ENCODE peak calls at places on chromosomes 16 and 17, in ten cellular contexts. K is Peyer's patch, P is IMR-90, Y is cardiac fibroblast, C is cardiac muscle cell, N is nephron progenitor cell, R is lower lobe of right lung, M is activated B cell treated with CpG ODN at 0.5 μM for 24 hours, E is suprapubic skin, W is foreskin fibroblast. V is an unnamed sample.
A peak's percentile ranks its signal among the peaks of the same experiment; 100 is the strongest.

GRCh38 chr17:50129303-50129945 is 536 bp downstream of the SAMD14 start:
- DNase-seq in K (no peak), P (peak; percentile 57), Y (peak; percentile 48), C (peak; percentile 55), N (peak; percentile 73), R (no peak), M (peak; percentile 52), E (no peak), W (peak; percentile 54), V (no peak)

GRCh38 chr16:52562770-52563169 is 15.8 kb upstream of the TOX3 start:
- DNase-seq in K (no peak), P (no peak), Y (no peak), C (no peak), N (no peak), R (no peak), M (no peak), E (no peak), W (no peak), V (no peak)

GRCh38 chr16:4538067-4538385 is 547 bp downstream of the CDIP1 start:
- DNase-seq in K (no peak), P (no peak), Y (no peak), C (peak; percentile 25), N (no peak), R (no peak), M (no peak), E (no peak), W (no peak), V (no peak)

GRCh38 chr17:81445642-81446500 is 50.6 kb downstream of the BAHCC1 start:
- DNase-seq in K (no peak), P (no peak), Y (no peak), C (no peak), N (no peak), R (no peak), M (no peak), E (no peak), W (no peak), V (no peak)

GRCh38 chr17:10772425-10773380 is 31.2 kb downstream of the TMEM238L start:
- DNase-seq in K (no peak), P (peak; percentile 15), Y (no peak), C (peak; percentile 4), N (peak; percentile 65), R (no peak), M (no peak), E (no peak), W (no peak), V (no peak)

GRCh38 chr17:80036715-80037477 is 454 bp downstream of the CCDC40 start:
- DNase-seq in K (no peak), P (no peak), Y (peak; percentile 46), C (no peak), N (peak; percentile 77), R (peak; percentile 64), M (no peak), E (no peak), W (no peak), V (no peak)

GRCh38 chr16:30948956-30949654 is at the start of gene ORAI3:
- DNase-seq in K (peak; percentile 84), P (peak; percentile 44), Y (peak; percentile 78), C (peak; percentile 73), N (peak; percentile 71), R (peak; percentile 91), M (peak; percentile 73), E (no peak), W (peak; percentile 65), V (no peak)

GRCh38 chr17:82592751-82593589 is 55.3 kb downstream of the WDR45B start:
- DNase-seq in K (peak; percentile 59), P (peak; percentile 74), Y (peak; percentile 87), C (peak; percentile 84), N (peak; percentile 41), R (peak; percentile 80), M (peak; percentile 43), E (peak; percentile 80), W (peak; percentile 74), V (no peak)

GRCh38 chr16:48612621-48613020 is 2.6 kb upstream of the N4BP1 start:
- DNase-seq in K (no peak), P (no peak), Y (no peak), C (no peak), N (no peak), R (no peak), M (no peak), E (no peak), W (no peak), V (no peak)

GRCh38 chr16:56852401-56852730 is 12.6 kb upstream of the SLC12A3 start:
- DNase-seq in K (no peak), P (no peak), Y (no peak), C (no peak), N (no peak), R (no peak), M (no peak), E (no peak), W (no peak), V (no peak)

GRCh38 chr16:56848955-56849689 is 15.9 kb upstream of the SLC12A3 start:
- DNase-seq in K (no peak), P (peak; percentile 78), Y (peak; percentile 62), C (peak; percentile 69), N (no peak), R (no peak), M (no peak), E (no peak), W (peak; percentile 79), V (no peak)

GRCh38 chr16:56852968-56853367 is 12.0 kb upstream of the SLC12A3 start:
- DNase-seq in K (no peak), P (no peak), Y (no peak), C (no peak), N (no peak), R (no peak), M (no peak), E (no peak), W (no peak), V (no peak)

GRCh38 chr16:56849690-56850680 is 15.0 kb upstream of the SLC12A3 start:
- DNase-seq in K (no peak), P (peak; percentile 38), Y (peak; percentile 59), C (peak; percentile 64), N (no peak), R (no peak), M (no peak), E (no peak), W (no peak), V (no peak)

DNA sequence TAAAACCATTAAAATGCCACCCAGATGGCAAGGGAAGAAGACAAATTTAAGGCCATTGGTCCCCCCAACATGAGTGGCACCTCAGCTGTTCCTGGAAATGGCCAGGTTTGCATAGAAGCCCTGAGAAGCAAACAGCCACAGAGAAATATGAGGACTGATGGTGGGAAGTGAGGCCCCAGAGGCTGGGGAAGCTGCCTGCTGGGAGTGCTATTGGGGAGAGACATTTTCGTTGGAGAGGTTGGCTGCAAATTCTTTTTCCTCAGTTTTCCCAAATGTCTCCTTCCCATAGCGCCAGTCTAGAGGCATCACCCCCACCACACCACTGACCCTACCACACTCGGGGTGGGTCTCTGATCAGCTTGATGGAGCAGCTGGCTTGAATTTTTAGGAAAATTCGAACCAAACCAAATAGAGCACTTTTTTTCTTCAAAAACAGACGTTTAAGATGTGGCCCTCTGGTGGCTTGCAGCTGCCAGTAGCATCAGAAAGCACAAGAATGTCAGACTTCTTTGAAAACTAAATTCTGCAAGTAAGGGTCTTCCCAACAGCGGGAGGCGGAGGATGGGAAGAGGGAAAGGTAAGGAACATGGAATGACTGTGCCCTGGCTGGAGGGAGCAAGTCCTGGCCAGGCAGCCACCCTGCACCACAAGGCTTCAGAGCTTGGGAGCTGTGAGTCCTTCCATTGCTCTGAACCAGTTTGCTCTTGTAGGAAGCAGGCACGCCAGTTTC is 13.2 kb upstream of the SLC12A3 start:
- DNase-seq in K (no peak), P (peak; percentile 50), Y (peak; percentile 53), C (peak; percentile 49), N (no peak), R (no peak), M (no peak), E (no peak), W (peak; percentile 23), V (no peak)
- TF ChIP-seq CTCF in K (no peak), P (peak; percentile 60), Y (peak; percentile 67), C (peak; percentile 62), N (peak; percentile 33), R (peak; percentile 14), M (no peak), E (peak; percentile 12), W (peak; percentile 70), V (peak; percentile 70)

GRCh38 chr17:410674-411401 is 58.2 kb upstream of the RPH3AL start:
- DNase-seq in K (no peak), P (peak; percentile 12), Y (peak; percentile 11), C (peak; percentile 9), N (no peak), R (no peak), M (no peak), E (no peak), W (no peak), V (no peak)

GRCh38 chr17:412211-413015 is 59.8 kb upstream of the RPH3AL start:
- DNase-seq in K (peak; percentile 45), P (peak; percentile 64), Y (peak; percentile 78), C (peak; percentile 75), N (peak; percentile 53), R (no peak), M (no peak), E (no peak), W (peak; percentile 42), V (no peak)

GRCh38 chr17:411416-412120 is 59.0 kb upstream of the RPH3AL start:
- DNase-seq in K (no peak), P (no peak), Y (no peak), C (no peak), N (no peak), R (no peak), M (no peak), E (no peak), W (no peak), V (no peak)

GRCh38 chr17:409308-409847 is 56.8 kb upstream of the RPH3AL start:
- DNase-seq in K (no peak), P (no peak), Y (no peak), C (no peak), N (no peak), R (no peak), M (no peak), E (no peak), W (no peak), V (no peak)

GRCh38 chr17:409848-410673 is 57.5 kb upstream of the RPH3AL start:
- DNase-seq in K (peak; percentile 99), P (peak; percentile 98), Y (peak; percentile 99), C (peak; percentile 99), N (peak; percentile 100), R (peak; percentile 100), M (peak; percentile 99), E (peak; percentile 100), W (peak; percentile 95), V (peak; percentile 100)
- TF ChIP-seq CTCF in K (no peak), P (peak; percentile 9), Y (no peak), C (no peak), N (no peak), R (no peak), M (no peak), E (no peak), W (no peak), V (no peak)

GRCh38 chr17:48954300-48954755 is 9.7 kb upstream of the SNF8 start:
- DNase-seq in K (no peak), P (peak; percentile 49), Y (peak; percentile 80), C (peak; percentile 76), N (peak; percentile 36), R (no peak), M (no peak), E (no peak), W (peak; percentile 57), V (no peak)
- TF ChIP-seq CTCF in K (peak; percentile 14), P (peak; percentile 69), Y (peak; percentile 86), C (peak; percentile 78), N (peak; percentile 39), R (no peak), M (no peak), E (no peak), W (peak; percentile 78), V (peak; percentile 55)

DNA sequence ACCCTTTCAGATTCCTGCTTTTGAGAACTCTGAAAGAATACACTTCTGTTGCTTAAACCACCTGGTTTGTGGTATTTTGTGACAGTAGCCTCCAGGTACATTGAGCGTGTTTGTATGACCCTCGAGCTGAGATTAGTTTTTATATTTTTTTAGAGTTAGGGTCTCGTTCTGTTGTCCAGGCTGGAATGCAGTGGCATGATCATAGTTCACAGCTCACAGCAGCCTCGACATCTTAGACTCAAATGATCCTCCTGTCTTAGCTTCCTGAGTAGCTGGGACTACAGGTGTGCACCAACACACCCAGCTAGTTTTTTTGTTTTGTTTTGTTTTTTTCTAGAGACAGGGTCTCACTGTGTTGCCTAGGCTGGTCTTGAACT is 4.5 kb upstream of the ITPRIPL2 start:
- DNase-seq in K (no peak), P (no peak), Y (no peak), C (no peak), N (no peak), R (no peak), M (no peak), E (no peak), W (no peak), V (no peak)
- TF ChIP-seq CTCF in K (no peak), P (no peak), Y (no peak), C (no peak), N (no peak), R (no peak), M (no peak), E (no peak), W (no peak), V (no peak)

V was measured in type B pancreatic cell.